ENCODE peak calls at places on chromosomes 16 and 17, in six cellular contexts. One of them, this sample, is unnamed.

GRCh38 chr17:76570877-76571471 is 14.7 kb downstream of the ST6GALNAC2 start:
- DNase-seq in right atrium auricular region: no peak
- DNase-seq in left lung: no peak
- DNase-seq in endothelial cell of umbilical vein: no peak
- DNase-seq in adrenal gland: no peak
- DNase-seq in effector memory CD4-positive, alpha-beta T cell: no peak
- DNase-seq in this sample: no peak

GRCh38 chr17:45334701-45335677 is 18.2 kb upstream of the MAP3K14 start:
- DNase-seq in left lung: peak; percentile 9
- DNase-seq in effector memory CD4-positive, alpha-beta T cell: no peak
- DNase-seq in right atrium auricular region: peak; percentile 47
- DNase-seq in adrenal gland: no peak
- DNase-seq in endothelial cell of umbilical vein: no peak
- DNase-seq in this sample: no peak

GRCh38 chr16:2915196-2915929 is 3.6 kb downstream of the FLYWCH1 start:
- DNase-seq in effector memory CD4-positive, alpha-beta T cell: no peak
- DNase-seq in endothelial cell of umbilical vein: no peak
- DNase-seq in adrenal gland: no peak
- DNase-seq in left lung: no peak
- DNase-seq in right atrium auricular region: no peak
- DNase-seq in this sample: no peak

GRCh38 chr17:9009737-9010136 is 11.6 kb upstream of the NTN1 start:
- DNase-seq in endothelial cell of umbilical vein: no peak
- DNase-seq in right atrium auricular region: no peak
- DNase-seq in left lung: no peak
- DNase-seq in effector memory CD4-positive, alpha-beta T cell: no peak
- DNase-seq in adrenal gland: no peak
- DNase-seq in this sample: no peak

GRCh38 chr17:81489012-81489968 is 23.3 kb downstream of the ACTG1 start:
- DNase-seq in effector memory CD4-positive, alpha-beta T cell: no peak
- DNase-seq in endothelial cell of umbilical vein: no peak
- DNase-seq in adrenal gland: no peak
- DNase-seq in right atrium auricular region: no peak
- DNase-seq in left lung: no peak
- DNase-seq in this sample: no peak

GRCh38 chr17:69729937-69730336 is 315.4 kb downstream of the MAP2K6 start:
- DNase-seq in effector memory CD4-positive, alpha-beta T cell: no peak
- DNase-seq in endothelial cell of umbilical vein: no peak
- DNase-seq in adrenal gland: no peak
- DNase-seq in right atrium auricular region: no peak
- DNase-seq in left lung: no peak
- DNase-seq in this sample: no peak

GRCh38 chr17:72506773-72507172 is 386.0 kb downstream of the SOX9 start:
- DNase-seq in endothelial cell of umbilical vein: no peak
- DNase-seq in right atrium auricular region: no peak
- DNase-seq in adrenal gland: no peak
- DNase-seq in effector memory CD4-positive, alpha-beta T cell: no peak
- DNase-seq in left lung: no peak
- DNase-seq in this sample: no peak

GRCh38 chr16:29114476-29115012 is 129.7 kb downstream of the LAT start:
- DNase-seq in left lung: no peak
- DNase-seq in right atrium auricular region: no peak
- DNase-seq in endothelial cell of umbilical vein: no peak
- DNase-seq in adrenal gland: no peak
- DNase-seq in effector memory CD4-positive, alpha-beta T cell: no peak
- DNase-seq in this sample: no peak

GRCh38 chr17:74513987-74514631 is 17.2 kb downstream of the CD300LB start:
- DNase-seq in right atrium auricular region: no peak
- DNase-seq in endothelial cell of umbilical vein: peak; percentile 31
- DNase-seq in adrenal gland: no peak
- DNase-seq in left lung: no peak
- DNase-seq in effector memory CD4-positive, alpha-beta T cell: peak; percentile 56
- DNase-seq in this sample: peak; percentile 27

GRCh38 chr16:1677942-1678499 is at the start of gene JPT2:
- DNase-seq in adrenal gland: peak; percentile 98
- DNase-seq in left lung: peak; percentile 96
- DNase-seq in right atrium auricular region: peak; percentile 94
- DNase-seq in endothelial cell of umbilical vein: peak; percentile 99
- DNase-seq in effector memory CD4-positive, alpha-beta T cell: peak; percentile 91
- DNase-seq in this sample: peak; percentile 95

GRCh38 chr17:10792156-10792555 is 11.7 kb downstream of the TMEM238L start:
- DNase-seq in left lung: no peak
- DNase-seq in endothelial cell of umbilical vein: no peak
- DNase-seq in effector memory CD4-positive, alpha-beta T cell: no peak
- DNase-seq in right atrium auricular region: no peak
- DNase-seq in adrenal gland: no peak
- DNase-seq in this sample: no peak

GRCh38 chr17:47629826-47630225 is 19.9 kb upstream of the KPNB1 start:
- DNase-seq in effector memory CD4-positive, alpha-beta T cell: no peak
- DNase-seq in endothelial cell of umbilical vein: no peak
- DNase-seq in adrenal gland: no peak
- DNase-seq in right atrium auricular region: no peak
- DNase-seq in left lung: no peak
- DNase-seq in this sample: no peak

GRCh38 chr17:78490673-78491072 is 86.5 kb downstream of the DNAH17 start:
- DNase-seq in endothelial cell of umbilical vein: no peak
- DNase-seq in adrenal gland: no peak
- DNase-seq in effector memory CD4-positive, alpha-beta T cell: no peak
- DNase-seq in left lung: no peak
- DNase-seq in right atrium auricular region: no peak
- DNase-seq in this sample: no peak

GRCh38 chr16:89565506-89566372 is 5.3 kb downstream of the RPL13 start:
- DNase-seq in adrenal gland: peak; percentile 54
- DNase-seq in endothelial cell of umbilical vein: peak; percentile 57
- DNase-seq in left lung: peak; percentile 63
- DNase-seq in right atrium auricular region: no peak
- DNase-seq in effector memory CD4-positive, alpha-beta T cell: peak; percentile 22
- DNase-seq in this sample: peak; percentile 37

GRCh38 chr16:74455619-74456289 is 34.5 kb upstream of the CLEC18B start:
- DNase-seq in adrenal gland: no peak
- DNase-seq in left lung: no peak
- DNase-seq in right atrium auricular region: no peak
- DNase-seq in endothelial cell of umbilical vein: peak; percentile 48
- DNase-seq in effector memory CD4-positive, alpha-beta T cell: no peak
- DNase-seq in this sample: no peak

GRCh38 chr17:39002991-39003715 is 36.0 kb upstream of the FBXO47 start:
- DNase-seq in adrenal gland: peak; percentile 44
- DNase-seq in left lung: peak; percentile 72
- DNase-seq in endothelial cell of umbilical vein: peak; percentile 32
- DNase-seq in effector memory CD4-positive, alpha-beta T cell: peak; percentile 8
- DNase-seq in right atrium auricular region: peak; percentile 92
- DNase-seq in this sample: peak; percentile 64

GRCh38 chr16:30874244-30874820 is 19.5 kb downstream of the BCL7C start:
- DNase-seq in adrenal gland: no peak
- DNase-seq in effector memory CD4-positive, alpha-beta T cell: no peak
- DNase-seq in endothelial cell of umbilical vein: no peak
- DNase-seq in left lung: no peak
- DNase-seq in right atrium auricular region: no peak
- DNase-seq in this sample: no peak

GRCh38 chr17:32461853-32462617 is 17.7 kb downstream of the PSMD11 start:
- DNase-seq in right atrium auricular region: no peak
- DNase-seq in left lung: no peak
- DNase-seq in adrenal gland: peak; percentile 58
- DNase-seq in endothelial cell of umbilical vein: peak; percentile 69
- DNase-seq in effector memory CD4-positive, alpha-beta T cell: peak; percentile 45
- DNase-seq in this sample: peak; percentile 46

GRCh38 chr17:65418622-65419021 is 142.8 kb downstream of the AXIN2 start:
- DNase-seq in endothelial cell of umbilical vein: no peak
- DNase-seq in adrenal gland: no peak
- DNase-seq in left lung: no peak
- DNase-seq in right atrium auricular region: no peak
- DNase-seq in effector memory CD4-positive, alpha-beta T cell: no peak
- DNase-seq in this sample: no peak

GRCh38 chr17:17685775-17686291 is 4.6 kb downstream of the RAI1 start:
- DNase-seq in endothelial cell of umbilical vein: peak; percentile 83
- DNase-seq in adrenal gland: peak; percentile 91
- DNase-seq in effector memory CD4-positive, alpha-beta T cell: no peak
- DNase-seq in right atrium auricular region: no peak
- DNase-seq in left lung: peak; percentile 60
- DNase-seq in this sample: no peak

GRCh38 chr17:8125196-8125946 is 1.5 kb upstream of the HES7 start:
- DNase-seq in adrenal gland: peak; percentile 72
- DNase-seq in endothelial cell of umbilical vein: peak; percentile 71
- DNase-seq in left lung: no peak
- DNase-seq in effector memory CD4-positive, alpha-beta T cell: peak; percentile 81
- DNase-seq in right atrium auricular region: peak; percentile 87
- DNase-seq in this sample: peak; percentile 81

GRCh38 chr16:87474017-87474416 is 18.8 kb downstream of the ZCCHC14 start:
- DNase-seq in right atrium auricular region: no peak
- DNase-seq in left lung: no peak
- DNase-seq in adrenal gland: no peak
- DNase-seq in endothelial cell of umbilical vein: no peak
- DNase-seq in effector memory CD4-positive, alpha-beta T cell: no peak
- DNase-seq in this sample: no peak

GRCh38 chr16:87474566-87474996 is 18.2 kb downstream of the ZCCHC14 start:
- DNase-seq in right atrium auricular region: no peak
- DNase-seq in effector memory CD4-positive, alpha-beta T cell: no peak
- DNase-seq in left lung: no peak
- DNase-seq in adrenal gland: peak; percentile 81
- DNase-seq in endothelial cell of umbilical vein: no peak
- DNase-seq in this sample: no peak

GRCh38 chr16:87472142-87472778 is 20.6 kb downstream of the ZCCHC14 start:
- DNase-seq in left lung: no peak
- DNase-seq in adrenal gland: no peak
- DNase-seq in endothelial cell of umbilical vein: no peak
- DNase-seq in right atrium auricular region: no peak
- DNase-seq in effector memory CD4-positive, alpha-beta T cell: no peak
- DNase-seq in this sample: no peak

GRCh38 chr16:87471278-87472141 is 21.3 kb downstream of the ZCCHC14 start:
- DNase-seq in effector memory CD4-positive, alpha-beta T cell: no peak
- DNase-seq in right atrium auricular region: no peak
- DNase-seq in adrenal gland: no peak
- DNase-seq in endothelial cell of umbilical vein: no peak
- DNase-seq in left lung: no peak
- DNase-seq in this sample: no peak

GRCh38 chr16:87472935-87473334 is 19.9 kb downstream of the ZCCHC14 start:
- DNase-seq in left lung: no peak
- DNase-seq in effector memory CD4-positive, alpha-beta T cell: no peak
- DNase-seq in adrenal gland: no peak
- DNase-seq in endothelial cell of umbilical vein: no peak
- DNase-seq in right atrium auricular region: no peak
- DNase-seq in this sample: no peak
- H3K4me1 ChIP-seq in left lung: peaks cover 9% of the 10 kb centered on the region
- H3K4me1 ChIP-seq in effector memory CD4-positive, alpha-beta T cell: no peaks in the 10 kb centered on the region
- H3K4me1 ChIP-seq in adrenal gland: peaks cover 73% of the 10 kb centered on the region
- H3K4me1 ChIP-seq in endothelial cell of umbilical vein: peaks cover 9% of the 10 kb centered on the region
- H3K4me1 ChIP-seq in right atrium auricular region: peaks cover 59% of the 10 kb centered on the region
- H3K4me1 ChIP-seq in this sample: no peaks in the 10 kb centered on the region

GRCh38 chr17:43069368-43069898 is 44.4 kb downstream of the RND2 start:
- DNase-seq in endothelial cell of umbilical vein: no peak
- DNase-seq in adrenal gland: no peak
- DNase-seq in left lung: no peak
- DNase-seq in right atrium auricular region: no peak
- DNase-seq in effector memory CD4-positive, alpha-beta T cell: no peak
- DNase-seq in this sample: no peak
- H3K36me3 ChIP-seq in endothelial cell of umbilical vein: no peaks in the 10 kb centered on the region
- H3K36me3 ChIP-seq in adrenal gland: no peaks in the 10 kb centered on the region
- H3K36me3 ChIP-seq in left lung: no peaks in the 10 kb centered on the region
- H3K36me3 ChIP-seq in right atrium auricular region: no peaks in the 10 kb centered on the region
- H3K36me3 ChIP-seq in effector memory CD4-positive, alpha-beta T cell: no peaks in the 10 kb centered on the region
- H3K36me3 ChIP-seq in this sample: no peaks in the 10 kb centered on the region

GRCh38 chr17:41629826-41630670 is 5.7 kb upstream of the KRT17 start:
- DNase-seq in endothelial cell of umbilical vein: no peak
- DNase-seq in adrenal gland: no peak
- DNase-seq in right atrium auricular region: no peak
- DNase-seq in left lung: no peak
- DNase-seq in effector memory CD4-positive, alpha-beta T cell: no peak
- DNase-seq in this sample: no peak

GRCh38 chr17:41631025-41631889 is 6.9 kb upstream of the KRT17 start:
- DNase-seq in left lung: no peak
- DNase-seq in right atrium auricular region: no peak
- DNase-seq in effector memory CD4-positive, alpha-beta T cell: no peak
- DNase-seq in adrenal gland: no peak
- DNase-seq in endothelial cell of umbilical vein: no peak
- DNase-seq in this sample: no peak

GRCh38 chr17:41631890-41632269 is 7.5 kb upstream of the KRT17 start:
- DNase-seq in effector memory CD4-positive, alpha-beta T cell: no peak
- DNase-seq in endothelial cell of umbilical vein: no peak
- DNase-seq in left lung: no peak
- DNase-seq in right atrium auricular region: no peak
- DNase-seq in adrenal gland: no peak
- DNase-seq in this sample: no peak

GRCh38 chr17:41627316-41628072 is 3.1 kb upstream of the KRT17 start:
- DNase-seq in endothelial cell of umbilical vein: no peak
- DNase-seq in right atrium auricular region: no peak
- DNase-seq in effector memory CD4-positive, alpha-beta T cell: no peak
- DNase-seq in adrenal gland: no peak
- DNase-seq in left lung: no peak
- DNase-seq in this sample: no peak

DNA sequence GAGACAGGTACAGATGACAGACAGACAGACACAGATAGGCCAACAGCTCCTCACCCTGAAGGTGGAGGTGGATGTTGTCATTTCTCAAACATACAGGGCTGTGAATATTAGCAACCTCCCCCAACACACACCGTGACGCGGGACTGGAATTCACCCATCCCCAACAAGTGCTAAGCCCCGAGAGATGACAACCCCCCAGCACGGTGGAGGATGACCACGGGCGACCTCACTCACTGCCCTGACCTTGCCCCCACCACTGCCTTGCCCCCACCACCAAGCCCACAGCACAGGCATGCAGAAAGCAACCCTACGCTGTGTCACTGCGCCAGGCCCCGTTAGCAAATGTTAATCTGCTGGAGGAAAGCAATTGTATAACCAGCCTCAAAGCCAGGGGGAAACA is 4.9 kb upstream of the KRT17 start:
- DNase-seq in right atrium auricular region: no peak
- DNase-seq in adrenal gland: no peak
- DNase-seq in endothelial cell of umbilical vein: no peak
- DNase-seq in left lung: no peak
- DNase-seq in effector memory CD4-positive, alpha-beta T cell: no peak
- DNase-seq in this sample: peak; percentile 30
- H3K27ac ChIP-seq in right atrium auricular region: no peak overlapping the region
- H3K27ac ChIP-seq in adrenal gland: no peak overlapping the region
- H3K27ac ChIP-seq in endothelial cell of umbilical vein: no peak overlapping the region
- H3K27ac ChIP-seq in left lung: no peak overlapping the region
- H3K27ac ChIP-seq in effector memory CD4-positive, alpha-beta T cell: no peak overlapping the region
- H3K27ac ChIP-seq in this sample: no peak overlapping the region

GRCh38 chr16:67394271-67395104 is 1.2 kb upstream of the TPPP3 start:
- DNase-seq in left lung: no peak
- DNase-seq in right atrium auricular region: no peak
- DNase-seq in adrenal gland: no peak
- DNase-seq in endothelial cell of umbilical vein: no peak
- DNase-seq in effector memory CD4-positive, alpha-beta T cell: no peak
- DNase-seq in this sample: no peak

GRCh38 chr16:67395458-67396158 is 2.3 kb upstream of the TPPP3 start:
- DNase-seq in endothelial cell of umbilical vein: no peak
- DNase-seq in left lung: no peak
- DNase-seq in adrenal gland: no peak
- DNase-seq in right atrium auricular region: no peak
- DNase-seq in effector memory CD4-positive, alpha-beta T cell: no peak
- DNase-seq in this sample: no peak

GRCh38 chr16:67393790-67394270 is 532 bp upstream of the TPPP3 start:
- DNase-seq in adrenal gland: no peak
- DNase-seq in effector memory CD4-positive, alpha-beta T cell: no peak
- DNase-seq in left lung: no peak
- DNase-seq in endothelial cell of umbilical vein: no peak
- DNase-seq in right atrium auricular region: no peak
- DNase-seq in this sample: no peak

GRCh38 chr16:67396159-67396774 is 3.0 kb upstream of the TPPP3 start:
- DNase-seq in effector memory CD4-positive, alpha-beta T cell: no peak
- DNase-seq in endothelial cell of umbilical vein: peak; percentile 37
- DNase-seq in right atrium auricular region: peak; percentile 94
- DNase-seq in adrenal gland: peak; percentile 85
- DNase-seq in left lung: peak; percentile 89
- DNase-seq in this sample: no peak

GRCh38 chr16:67395105-67395457 is 1.8 kb upstream of the TPPP3 start:
- DNase-seq in right atrium auricular region: no peak
- DNase-seq in left lung: no peak
- DNase-seq in endothelial cell of umbilical vein: no peak
- DNase-seq in effector memory CD4-positive, alpha-beta T cell: no peak
- DNase-seq in adrenal gland: peak; percentile 13
- DNase-seq in this sample: no peak
- H3K4me1 ChIP-seq in right atrium auricular region: peaks cover 98% of the 10 kb centered on the region
- H3K4me1 ChIP-seq in left lung: peaks cover 34% of the 10 kb centered on the region
- H3K4me1 ChIP-seq in endothelial cell of umbilical vein: peaks cover 13% of the 10 kb centered on the region
- H3K4me1 ChIP-seq in effector memory CD4-positive, alpha-beta T cell: peaks cover 15% of the 10 kb centered on the region
- H3K4me1 ChIP-seq in adrenal gland: peaks cover 45% of the 10 kb centered on the region
- H3K4me1 ChIP-seq in this sample: peaks cover 8% of the 10 kb centered on the region